ENCODE peak calls at places on chromosomes 3 and 15, in ten cellular contexts. V, O, X, P, G, D, I, U, J and N are unnamed samples.
A peak's percentile ranks its signal among the peaks of the same experiment; 100 is the strongest.

GRCh38 chr15:88447206-88447605 is 20.0 kb downstream of the MRPL46 start:
- DNase-seq in O (no peak), U (no peak), X (no peak), V (no peak), P (no peak), I (no peak), J (no peak), D (no peak), G (no peak), N (no peak)

GRCh38 chr3:72035606-72036005 is 250.7 kb upstream of the PROK2 start:
- DNase-seq in V (no peak), P (no peak), J (no peak), X (no peak), I (no peak), O (no peak), U (no peak), D (no peak), G (no peak), N (no peak)

GRCh38 chr3:170721563-170721962 is 135.7 kb upstream of the SLC7A14 start:
- DNase-seq in X (no peak), O (no peak), I (no peak), U (no peak), V (no peak), D (no peak), G (no peak), P (no peak), J (no peak), N (no peak)

GRCh38 chr3:128278761-128279593 is 125.7 kb downstream of the EEFSEC start:
- DNase-seq in O (peak; percentile 73), V (peak; percentile 71), U (peak; percentile 68), J (peak; percentile 91), D (no peak), G (peak; percentile 35), I (no peak), X (peak; percentile 80), P (peak; percentile 93), N (no peak)

GRCh38 chr3:178325330-178325729 is 210.9 kb upstream of the KCNMB2 start:
- DNase-seq in D (no peak), J (peak; percentile 43), X (peak; percentile 8), I (peak; percentile 44), V (peak; percentile 57), G (no peak), U (peak; percentile 76), P (no peak), O (peak; percentile 21), N (no peak)

GRCh38 chr15:68631621-68632051 is 52.8 kb downstream of the CORO2B start:
- DNase-seq in U (no peak), D (no peak), X (no peak), J (no peak), I (no peak), V (no peak), P (no peak), O (no peak), G (no peak), N (no peak)

GRCh38 chr3:184261270-184262165 is at the start of gene CAMK2N2:
- DNase-seq in I (no peak), D (peak; percentile 89), X (peak; percentile 89), J (peak; percentile 82), U (peak; percentile 47), P (peak; percentile 92), O (no peak), G (peak; percentile 75), V (peak; percentile 60), N (no peak)

GRCh38 chr3:178536271-178537079 is at the start of gene KCNMB2:
- DNase-seq in O (no peak), D (no peak), G (no peak), U (no peak), P (peak; percentile 23), J (no peak), I (no peak), X (no peak), V (peak; percentile 44), N (no peak)

GRCh38 chr15:79041598-79042175 is 48.9 kb downstream of the RASGRF1 start:
- DNase-seq in V (no peak), J (no peak), U (no peak), G (no peak), P (no peak), I (no peak), O (no peak), D (no peak), X (no peak), N (no peak)

GRCh38 chr3:31934018-31934417 is 47.0 kb downstream of the OSBPL10 start:
- DNase-seq in D (no peak), O (no peak), J (no peak), P (no peak), X (no peak), I (no peak), U (peak; percentile 51), V (no peak), G (no peak), N (no peak)

GRCh38 chr15:45378149-45378912 is at the start of gene GATM:
- DNase-seq in O (no peak), D (peak; percentile 71), P (peak; percentile 90), U (peak; percentile 77), I (peak; percentile 77), G (peak; percentile 74), X (peak; percentile 92), V (peak; percentile 89), J (peak; percentile 86), N (peak; percentile 55)

GRCh38 chr3:23685484-23686258 is 120.1 kb upstream of the UBE2E1 start:
- DNase-seq in O (peak; percentile 92), J (peak; percentile 100), D (peak; percentile 98), V (peak; percentile 97), P (peak; percentile 98), G (no peak), X (peak; percentile 88), U (peak; percentile 100), I (peak; percentile 99), N (peak; percentile 99)

GRCh38 chr15:41465822-41466421 is 27.8 kb upstream of the ITPKA start:
- DNase-seq in U (peak; percentile 79), P (peak; percentile 32), X (peak; percentile 34), O (peak; percentile 14), J (peak; percentile 61), V (peak; percentile 70), D (peak; percentile 39), G (no peak), I (peak; percentile 61), N (no peak)

GRCh38 chr15:70375586-70375985 is 277.9 kb upstream of the TLE3 start:
- DNase-seq in V (no peak), X (no peak), G (no peak), P (no peak), I (no peak), D (no peak), U (no peak), J (no peak), O (no peak), N (no peak)

GRCh38 chr3:149332781-149333517 is 487 bp downstream of the TM4SF18 start:
- DNase-seq in O (no peak), D (no peak), U (no peak), P (no peak), V (peak; percentile 38), G (no peak), J (no peak), X (no peak), I (no peak), N (no peak)